ENCODE peak calls at places on chromosome 16, in four cellular contexts. C is T-helper 1 cell, Z is nephron progenitor cell, U is astrocyte of the spinal cord. X is an unnamed sample.

GRCh38 chr16:50667497-50668367 is 13.4 kb downstream of the SNX20 start:
- DNase-seq in Z (no peak), C (no peak), U (no peak), X (no peak)

GRCh38 chr16:74726736-74727135 is 26.1 kb upstream of the MLKL start:
- DNase-seq in Z (peak; percentile 35), C (no peak), U (no peak), X (no peak)

GRCh38 chr16:20300312-20301097 is 26.8 kb downstream of the GP2 start:
- DNase-seq in Z (peak; percentile 60), C (peak; percentile 6), U (peak; percentile 8), X (peak; percentile 5)

GRCh38 chr16:89195521-89196171 is 4.7 kb downstream of the SLC22A31 start:
- DNase-seq in Z (no peak), C (no peak), U (no peak), X (no peak)

GRCh38 chr16:2056681-2057407 is 9.1 kb downstream of the TSC2 start:
- DNase-seq in C (no peak), U (no peak), Z (no peak), X (no peak)

GRCh38 chr16:65510850-65511249 is 389.0 kb upstream of the CDH11 start:
- DNase-seq in C (no peak), Z (no peak), U (peak; percentile 82), X (no peak)

GRCh38 chr16:86044241-86044671 is 145.3 kb downstream of the IRF8 start:
- DNase-seq in U (peak; percentile 22), Z (peak; percentile 77), C (no peak), X (peak; percentile 15)

GRCh38 chr16:55710466-55710865 is 54.7 kb downstream of the SLC6A2 start:
- DNase-seq in C (no peak), U (no peak), Z (peak; percentile 39), X (no peak)

GRCh38 chr16:57689772-57690558 is 4.6 kb upstream of the DRC7 start:
- DNase-seq in Z (no peak), C (no peak), U (no peak), X (peak; percentile 53)

GRCh38 chr16:678858-679807 is 1.1 kb upstream of the STUB1 start:
- DNase-seq in C (peak; percentile 51), Z (peak; percentile 74), U (peak; percentile 48), X (no peak)

GRCh38 chr16:66258916-66259845 is 107.3 kb upstream of the CDH5 start:
- DNase-seq in U (no peak), C (no peak), Z (no peak), X (no peak)

GRCh38 chr16:88458773-88459235 is 5.7 kb downstream of the ZFPM1 start:
- DNase-seq in Z (no peak), C (no peak), U (no peak), X (no peak)

GRCh38 chr16:25134306-25134705 is 22.8 kb downstream of the LCMT1 start:
- DNase-seq in Z (no peak), U (no peak), C (no peak), X (no peak)

GRCh38 chr16:53031323-53031942 is 21.3 kb downstream of the CHD9NB start:
- DNase-seq in Z (no peak), U (no peak), C (no peak), X (no peak)

GRCh38 chr16:86848821-86849220 is 270.5 kb downstream of the FOXL1 start:
- DNase-seq in C (no peak), Z (no peak), U (no peak), X (no peak)

GRCh38 chr16:56847173-56847948 is 17.6 kb upstream of the SLC12A3 start:
- DNase-seq in U (no peak), C (no peak), Z (no peak), X (peak; percentile 30)

GRCh38 chr16:66925322-66925840 is at the start of gene RRAD:
- DNase-seq in C (no peak), U (peak; percentile 29), Z (no peak), X (no peak)

GRCh38 chr16:88596477-88596876 is 26.3 kb downstream of the ZC3H18 start:
- DNase-seq in C (no peak), Z (no peak), U (peak; percentile 5), X (no peak)

GRCh38 chr16:89823087-89823823 is 5.0 kb upstream of the SPIRE2 start:
- DNase-seq in Z (no peak), U (no peak), C (no peak), X (no peak)

GRCh38 chr16:88855176-88855575 is 1.6 kb downstream of the GALNS start:
- DNase-seq in Z (no peak), C (no peak), U (no peak), X (no peak)

GRCh38 chr16:79601978-79602609 is 1.6 kb upstream of the MAF start:
- DNase-seq in Z (peak; percentile 92), C (peak; percentile 73), U (peak; percentile 82), X (peak; percentile 51)

GRCh38 chr16:67021321-67021720 is 7.6 kb upstream of the CBFB start:
- DNase-seq in C (no peak), Z (no peak), U (no peak), X (no peak)

GRCh38 chr16:72561-73537 is at the start of gene RHBDF1:
- DNase-seq in C (no peak), Z (peak; percentile 81), U (no peak), X (no peak)

GRCh38 chr16:19434584-19434983 is 16.9 kb downstream of the TMC5 start:
- DNase-seq in C (no peak), Z (no peak), U (no peak), X (no peak)

GRCh38 chr16:66509576-66509975 is 40.3 kb downstream of the TK2 start:
- DNase-seq in U (no peak), C (no peak), Z (no peak), X (no peak)

GRCh38 chr16:14286381-14287230 is 215.5 kb downstream of the MRTFB start:
- DNase-seq in Z (no peak), U (peak; percentile 53), C (peak; percentile 17), X (peak; percentile 33)

GRCh38 chr16:64702415-64702814 is 419.4 kb downstream of the CDH11 start:
- DNase-seq in Z (no peak), U (no peak), C (no peak), X (no peak)

GRCh38 chr16:53168744-53169143 is 114.0 kb downstream of the CHD9 start:
- DNase-seq in U (no peak), C (no peak), Z (no peak), X (no peak)

GRCh38 chr16:67661101-67661661 is 421 bp downstream of the PARD6A start:
- DNase-seq in C (no peak), U (peak; percentile 51), Z (peak; percentile 55), X (no peak)

GRCh38 chr16:87874639-87875472 is 5.5 kb upstream of the SLC7A5 start:
- DNase-seq in U (no peak), C (no peak), Z (no peak), X (no peak)

GRCh38 chr16:84174396-84174795 is 12.5 kb downstream of the TAF1C start:
- DNase-seq in U (no peak), C (no peak), Z (no peak), X (no peak)

GRCh38 chr16:28879841-28880588 is 1.7 kb downstream of the ATP2A1 start:
- DNase-seq in C (peak; percentile 86), Z (peak; percentile 92), U (peak; percentile 88), X (peak; percentile 76)

GRCh38 chr16:74896389-74897370 is 88.2 kb downstream of the WDR59 start:
- DNase-seq in C (no peak), U (peak; percentile 46), Z (no peak), X (no peak)

GRCh38 chr16:3781421-3781820 is 64.1 kb upstream of the TRAP1 start:
- DNase-seq in U (no peak), C (no peak), Z (no peak), X (no peak)

GRCh38 chr16:13480801-13481200 is 439.2 kb upstream of the ERCC4 start:
- DNase-seq in Z (no peak), U (no peak), C (no peak), X (no peak)

GRCh38 chr16:10738231-10739077 is 5.2 kb upstream of the NUBP1 start:
- DNase-seq in C (no peak), Z (no peak), U (peak; percentile 73), X (no peak)

GRCh38 chr16:66480265-66481080 is 53.4 kb downstream of the BEAN1 start:
- DNase-seq in Z (no peak), U (no peak), C (no peak), X (no peak)